ENCODE peak calls at places on chromosomes 3 and 15, in four cellular contexts. U is H1, C is H9, K is IMR-90. H is an unnamed sample.

GRCh38 chr15:52749250-52749649 is 40.9 kb downstream of the ONECUT1 start:
- DNase-seq in C (no peak), U (no peak), K (no peak), H (peak)

GRCh38 chr3:157559401-157559800 is 56.2 kb upstream of the VEPH1 start:
- DNase-seq in K (peak), U (no peak), C (no peak), H (no peak)

GRCh38 chr3:140834266-140835037 is 107.2 kb upstream of the SLC25A36 start:
- DNase-seq in K (no peak), C (no peak), U (no peak), H (peak)

GRCh38 chr3:159948423-159949140 is 40.1 kb upstream of the IL12A start:
- DNase-seq in K (peak), C (no peak), U (no peak), H (no peak)

GRCh38 chr3:117454236-117454635 is 744.7 kb downstream of the TUSC7 start:
- DNase-seq in U (no peak), C (no peak), K (no peak), H (peak)

GRCh38 chr3:124791639-124792111 is 61.4 kb downstream of the UMPS start:
- DNase-seq in K (peak), U (no peak), C (no peak), H (no peak)

GRCh38 chr15:41501961-41502786 is 8.5 kb downstream of the ITPKA start:
- DNase-seq in K (no peak), U (no peak), C (no peak), H (peak)

GRCh38 chr3:72891053-72891855 is 3.4 kb downstream of the GXYLT2 start:
- DNase-seq in U (no peak), C (no peak), K (peak), H (no peak)

GRCh38 chr3:169886671-169887070 is 16.9 kb upstream of the LRRC31 start:
- DNase-seq in K (peak), U (no peak), C (no peak), H (no peak)

GRCh38 chr15:22808761-22809280 is 22.4 kb downstream of the NIPA1 start:
- DNase-seq in C (no peak), K (no peak), U (no peak), H (no peak)

GRCh38 chr15:79593119-79593869 is 161.2 kb downstream of the MINAR1 start:
- DNase-seq in K (peak), C (peak), U (no peak), H (peak)

GRCh38 chr15:41621200-41622193 is 38.7 kb upstream of the MGA start:
- DNase-seq in K (peak), C (peak), U (peak), H (peak)

GRCh38 chr3:40309925-40310635 is 573 bp downstream of the EIF1B start:
- DNase-seq in C (no peak), U (no peak), K (peak), H (peak)

GRCh38 chr3:14803981-14804834 is 14.6 kb upstream of the FGD5 start:
- DNase-seq in K (no peak), C (no peak), U (no peak), H (peak)

GRCh38 chr15:68578960-68579935 is at the start of gene CORO2B:
- DNase-seq in K (peak), U (no peak), C (peak), H (peak)
- H3K9ac ChIP-seq in K (peak), U (no peak), C (no peak), H (peak)

GRCh38 chr15:36571301-36571700 is 8.1 kb upstream of the CDIN1 start:
- DNase-seq in U (no peak), C (no peak), K (peak), H (no peak)

GRCh38 chr15:36567445-36567844 is 12.0 kb upstream of the CDIN1 start:
- DNase-seq in C (no peak), K (no peak), U (no peak), H (no peak)
- H4K5ac ChIP-seq in C (no peak), K (no peak), U (no peak), H (no peak)

GRCh38 chr3:13539285-13539625 is 9.7 kb upstream of the FBLN2 start:
- DNase-seq in U (no peak), C (no peak), K (peak), H (no peak)
- H3K9ac ChIP-seq in U (no peak), C (no peak), K (peak), H (no peak)

GRCh38 chr3:29293371-29293770 is 12.5 kb downstream of the RBMS3 start:
- DNase-seq in C (no peak), K (peak), U (no peak), H (no peak)
- H4K5ac ChIP-seq in C (no peak), K (peak), U (no peak), H (no peak)

GRCh38 chr3:184693011-184693975 is 18.6 kb downstream of the MAGEF1 start:
- DNase-seq in C (no peak), U (no peak), K (no peak), H (peak)
- H3K9ac ChIP-seq in C (no peak), U (no peak), K (no peak), H (peak)